ENCODE peak calls at places on chromosomes 1 and 21, in four cellular contexts. G is NCI-H2029; S is stimulated activated CD4-positive, alpha-beta T cell treated with anti-CD3 and anti-CD28 coated beads, TNF-alpha, amount 100 ng/mL, for 48 hours; H is LoVo. X is an unnamed sample.

GRCh38 chr1:165376041-165376810 is 19.7 kb upstream of the LMX1A start:
- DNase-seq in S (no peak), H (peak; percentile 76), G (peak; percentile 71), X (peak; percentile 44)

GRCh38 chr1:1677718-1678580 is 14.6 kb downstream of the SLC35E2B start:
- DNase-seq in H (no peak), S (no peak), G (no peak), X (no peak)

GRCh38 chr1:98304888-98305287 is 356.6 kb upstream of the SNX7 start:
- DNase-seq in S (no peak), H (no peak), G (no peak), X (no peak)

GRCh38 chr21:37166733-37167132 is 93.7 kb downstream of the TTC3 start:
- DNase-seq in G (no peak), S (no peak), H (no peak), X (no peak)

GRCh38 chr1:115291731-115292130 is 46.3 kb downstream of the NGF start:
- DNase-seq in G (no peak), H (no peak), S (no peak), X (no peak)

GRCh38 chr1:50492142-50492541 is 68.9 kb upstream of the DMRTA2 start:
- DNase-seq in H (no peak), G (no peak), S (no peak), X (no peak)

GRCh38 chr1:51768971-51769601 is 109.4 kb downstream of the NRDC start:
- DNase-seq in S (no peak), H (peak; percentile 44), G (peak; percentile 75), X (peak; percentile 41)

GRCh38 chr21:46119565-46120271 is 21.8 kb downstream of the COL6A2 start:
- DNase-seq in S (no peak), G (no peak), H (no peak), X (no peak)

GRCh38 chr21:31198575-31198974 is 145.5 kb downstream of the TIAM1 start:
- DNase-seq in S (no peak), G (peak; percentile 57), H (peak; percentile 57), X (peak; percentile 51)

GRCh38 chr1:160251006-160251405 is 11.3 kb downstream of the DCAF8 start:
- DNase-seq in G (no peak), H (no peak), S (no peak), X (no peak)

GRCh38 chr1:201876148-201876547 is 12.6 kb upstream of the SHISA4 start:
- DNase-seq in G (no peak), S (no peak), H (no peak), X (no peak)

GRCh38 chr1:7478797-7479499 is 292.1 kb upstream of the VAMP3 start:
- DNase-seq in H (no peak), S (no peak), G (no peak), X (no peak)

GRCh38 chr1:236854602-236854978 is 59.5 kb downstream of the MTR start:
- DNase-seq in S (no peak), G (no peak), H (no peak), X (no peak)

GRCh38 chr1:161771166-161771565 is 5.0 kb downstream of the ATF6 start:
- DNase-seq in G (no peak), S (no peak), H (no peak), X (no peak)

GRCh38 chr1:222464841-222465210 is 83.1 kb downstream of the HHIPL2 start:
- DNase-seq in H (no peak), G (no peak), S (peak; percentile 54), X (peak; percentile 81)

GRCh38 chr1:88983791-88984552 is 8.5 kb downstream of the KYAT3 start:
- DNase-seq in H (peak; percentile 61), G (peak; percentile 52), S (no peak), X (no peak)

GRCh38 chr1:221858758-221859157 is 116.9 kb upstream of the DUSP10 start:
- DNase-seq in S (no peak), H (peak; percentile 12), G (no peak), X (no peak)

GRCh38 chr1:161427733-161428516 is 60.2 kb upstream of the CFAP126 start:
- DNase-seq in G (no peak), H (no peak), S (peak; percentile 21), X (no peak)

GRCh38 chr1:236997361-236997760 is 6.9 kb downstream of the MT1HL1 start:
- DNase-seq in G (no peak), S (no peak), H (no peak), X (peak; percentile 44)

GRCh38 chr1:78171736-78172590 is 126.2 kb downstream of the GIPC2 start:
- DNase-seq in G (no peak), S (no peak), H (no peak), X (no peak)

GRCh38 chr1:109197163-109198042 is 16.3 kb upstream of the SARS1 start:
- DNase-seq in H (peak; percentile 34), S (peak; percentile 43), G (no peak), X (no peak)

GRCh38 chr1:51296379-51297357 is 33.7 kb downstream of the TTC39A start:
- DNase-seq in S (peak; percentile 59), H (peak; percentile 61), G (peak; percentile 97), X (peak; percentile 89)

GRCh38 chr1:231091415-231091814 is 51.4 kb upstream of the FAM89A start:
- DNase-seq in G (no peak), S (no peak), H (no peak), X (no peak)

GRCh38 chr21:31193761-31194160 is 150.3 kb downstream of the TIAM1 start:
- DNase-seq in S (no peak), H (no peak), G (no peak), X (no peak)

GRCh38 chr1:101915597-101915996 is 81.1 kb downstream of the OLFM3 start:
- DNase-seq in G (no peak), H (no peak), S (no peak), X (no peak)

GRCh38 chr1:47787560-47787959 is 209.6 kb downstream of the TRABD2B start:
- DNase-seq in H (no peak), S (no peak), G (no peak), X (no peak)

GRCh38 chr1:210291786-210292275 is 36.9 kb upstream of the HHAT start:
- DNase-seq in S (no peak), H (no peak), G (no peak), X (no peak)

GRCh38 chr21:32415451-32415850 is 2.9 kb downstream of the EVA1C start:
- DNase-seq in H (no peak), S (no peak), G (no peak), X (no peak)

GRCh38 chr1:26701995-26702679 is 6.3 kb downstream of the ARID1A start:
- DNase-seq in S (no peak), G (no peak), H (no peak), X (no peak)

GRCh38 chr1:184790642-184791041 is 36.0 kb upstream of the EDEM3 start:
- DNase-seq in G (no peak), H (no peak), S (no peak), X (peak; percentile 48)

GRCh38 chr21:26061437-26061836 is 109.1 kb downstream of the APP start:
- DNase-seq in G (no peak), S (no peak), H (no peak), X (no peak)

GRCh38 chr1:210402560-210402959 is 73.9 kb downstream of the HHAT start:
- DNase-seq in G (no peak), S (no peak), H (no peak), X (no peak)

GRCh38 chr1:66532798-66533783 is 862 bp upstream of the SGIP1 start:
- DNase-seq in S (no peak), G (peak; percentile 36), H (no peak), X (no peak)

GRCh38 chr1:202310071-202310725 is 31.5 kb downstream of the UBE2T start:
- DNase-seq in S (no peak), G (no peak), H (no peak), X (no peak)

GRCh38 chr1:1177452-1178206 is 3.9 kb downstream of the TTLL10 start:
- DNase-seq in G (no peak), S (no peak), H (no peak), X (no peak)

GRCh38 chr1:14826172-14826636 is 227.7 kb downstream of the KAZN start:
- DNase-seq in G (no peak), S (no peak), H (no peak), X (no peak)